ENCODE peak calls at places on chromosomes 16 and 17, in four cellular contexts. One of them, this sample, is unnamed.
A peak's percentile ranks its signal among the peaks of the same experiment; 100 is the strongest.

GRCh38 chr17:48155889-48156670 is 48.5 kb downstream of the SNX11 start:
- DNase-seq in HS-27A: no peak
- DNase-seq in bronchial epithelial cell: no peak
- DNase-seq in AG09309: no peak
- DNase-seq in this sample: no peak

GRCh38 chr16:1306344-1306743 is 3.1 kb upstream of the UBE2I start:
- DNase-seq in HS-27A: no peak
- DNase-seq in bronchial epithelial cell: no peak
- DNase-seq in AG09309: no peak
- DNase-seq in this sample: no peak

GRCh38 chr17:4101127-4101798 is 41.6 kb downstream of the ZZEF1 start:
- DNase-seq in HS-27A: no peak
- DNase-seq in bronchial epithelial cell: no peak
- DNase-seq in AG09309: no peak
- DNase-seq in this sample: no peak

GRCh38 chr16:2027024-2028010 is 615 bp downstream of the NHERF2 start:
- DNase-seq in HS-27A: no peak
- DNase-seq in bronchial epithelial cell: peak; percentile 33
- DNase-seq in AG09309: no peak
- DNase-seq in this sample: no peak

GRCh38 chr17:5354886-5355415 is 64.5 kb downstream of the NUP88 start:
- DNase-seq in HS-27A: no peak
- DNase-seq in bronchial epithelial cell: peak; percentile 68
- DNase-seq in AG09309: no peak
- DNase-seq in this sample: no peak

GRCh38 chr16:67235816-67236547 is 9.1 kb downstream of the TMEM208 start:
- DNase-seq in HS-27A: no peak
- DNase-seq in bronchial epithelial cell: no peak
- DNase-seq in AG09309: no peak
- DNase-seq in this sample: peak; percentile 31

GRCh38 chr17:12510535-12510934 is 155.2 kb upstream of the MYOCD start:
- DNase-seq in HS-27A: no peak
- DNase-seq in bronchial epithelial cell: peak; percentile 29
- DNase-seq in AG09309: no peak
- DNase-seq in this sample: no peak

GRCh38 chr17:72192409-72193192 is 71.8 kb downstream of the SOX9 start:
- DNase-seq in HS-27A: no peak
- DNase-seq in bronchial epithelial cell: peak; percentile 83
- DNase-seq in AG09309: peak; percentile 59
- DNase-seq in this sample: no peak

GRCh38 chr16:16120044-16120381 is 103.3 kb downstream of the ABCC6 start:
- DNase-seq in HS-27A: no peak
- DNase-seq in bronchial epithelial cell: no peak
- DNase-seq in AG09309: no peak
- DNase-seq in this sample: no peak

GRCh38 chr16:69087161-69087581 is 18.3 kb upstream of the HAS3 start:
- DNase-seq in HS-27A: no peak
- DNase-seq in bronchial epithelial cell: no peak
- DNase-seq in AG09309: no peak
- DNase-seq in this sample: peak; percentile 69

This sample was measured in HL-60.